ENCODE peak calls at places on chromosomes 3 and 15, in ten cellular contexts. K is effector memory CD4-positive, alpha-beta T cell; W is keratinocyte; H is small intestine; E is SJCRH30; Z is CD4-positive, CD25-positive, alpha-beta regulatory T cell; Q is CD4-positive, alpha-beta memory T cell; C is CD8-positive, alpha-beta T cell; D is stomach; M is astrocyte. V is an unnamed sample. For H3K9me3, the result is how much of the 10 kb centered on the place peaks cover.

GRCh38 chr15:68639926-68640600 is 61.3 kb downstream of the CORO2B start:
- DNase-seq in H (no peak), W (no peak), Z (no peak), K (no peak), C (no peak), E (no peak), D (no peak), M (no peak), Q (no peak), V (no peak)

GRCh38 chr15:77083381-77084160 is 12.7 kb upstream of the TSPAN3 start:
- DNase-seq in Z (peak), H (peak), M (peak), E (no peak), W (peak), C (peak), D (peak), Q (peak), K (peak), V (no peak)

GRCh38 chr15:51089699-51090098 is 5.0 kb downstream of the TNFAIP8L3 start:
- DNase-seq in E (no peak), Q (no peak), C (no peak), D (no peak), H (no peak), K (no peak), M (peak), W (no peak), Z (no peak), V (no peak)

GRCh38 chr3:24401090-24401810 is 93.4 kb downstream of the THRB start:
- DNase-seq in W (no peak), K (no peak), M (no peak), E (no peak), Q (no peak), H (peak), D (no peak), Z (no peak), C (no peak), V (no peak)

GRCh38 chr3:32817561-32818430 is at the start of gene TRIM71:
- DNase-seq in Q (no peak), Z (peak), W (no peak), K (no peak), E (no peak), D (no peak), C (no peak), M (no peak), H (no peak), V (peak)

GRCh38 chr3:141643391-141643790 is 94.7 kb upstream of the RNF7 start:
- DNase-seq in H (no peak), Q (no peak), D (no peak), Z (no peak), C (no peak), K (no peak), W (no peak), M (peak), E (no peak), V (no peak)

GRCh38 chr15:95609096-95609495 is 721.4 kb upstream of the NR2F2 start:
- DNase-seq in H (no peak), M (no peak), C (no peak), Z (no peak), E (no peak), D (no peak), Q (no peak), K (no peak), W (no peak), V (no peak)

GRCh38 chr3:67534594-67534993 is 119.8 kb downstream of the SUCLG2 start:
- DNase-seq in M (no peak), H (no peak), D (no peak), W (no peak), Q (no peak), K (no peak), C (no peak), Z (no peak), E (no peak), V (no peak)

GRCh38 chr3:86785381-86785780 is 205.6 kb downstream of the VGLL3 start:
- DNase-seq in C (no peak), K (no peak), D (no peak), E (no peak), M (peak), Q (no peak), H (no peak), W (no peak), Z (no peak), V (no peak)

GRCh38 chr3:64176461-64176996 is 48.7 kb downstream of the PRICKLE2 start:
- DNase-seq in D (no peak), E (no peak), M (peak), H (no peak), Z (no peak), C (no peak), W (no peak), K (no peak), Q (no peak), V (no peak)

GRCh38 chr3:122265937-122266336 is 59.1 kb upstream of the CSTA start:
- DNase-seq in E (no peak), H (no peak), D (no peak), Q (no peak), Z (no peak), K (no peak), M (no peak), W (no peak), C (no peak), V (no peak)

GRCh38 chr15:79025201-79025600 is 65.4 kb downstream of the RASGRF1 start:
- DNase-seq in E (peak), Z (no peak), C (no peak), M (no peak), D (no peak), K (no peak), Q (no peak), W (no peak), H (no peak), V (peak)

GRCh38 chr3:16264174-16264707 is 502 bp downstream of the DPH3 start:
- DNase-seq in D (no peak), M (peak), W (no peak), E (no peak), K (peak), C (peak), Z (no peak), Q (no peak), H (no peak), V (peak)

GRCh38 chr3:150739200-150739863 is 23.6 kb downstream of the SIAH2 start:
- DNase-seq in Q (no peak), E (no peak), C (no peak), D (no peak), W (no peak), H (no peak), Z (no peak), M (no peak), K (no peak), V (no peak)

GRCh38 chr3:150741497-150742140 is 21.4 kb downstream of the SIAH2 start:
- DNase-seq in Z (no peak), Q (no peak), C (no peak), E (no peak), K (no peak), M (peak), D (no peak), H (no peak), W (no peak), V (no peak)

GRCh38 chr3:150738688-150739087 is 24.3 kb downstream of the SIAH2 start:
- DNase-seq in E (no peak), Z (no peak), C (no peak), K (no peak), Q (no peak), H (no peak), D (no peak), M (no peak), W (no peak), V (no peak)

GRCh38 chr3:150740733-150741496 is 22.1 kb downstream of the SIAH2 start:
- DNase-seq in H (no peak), W (no peak), Q (no peak), Z (no peak), C (no peak), M (no peak), E (no peak), K (no peak), D (no peak), V (no peak)

DNA sequence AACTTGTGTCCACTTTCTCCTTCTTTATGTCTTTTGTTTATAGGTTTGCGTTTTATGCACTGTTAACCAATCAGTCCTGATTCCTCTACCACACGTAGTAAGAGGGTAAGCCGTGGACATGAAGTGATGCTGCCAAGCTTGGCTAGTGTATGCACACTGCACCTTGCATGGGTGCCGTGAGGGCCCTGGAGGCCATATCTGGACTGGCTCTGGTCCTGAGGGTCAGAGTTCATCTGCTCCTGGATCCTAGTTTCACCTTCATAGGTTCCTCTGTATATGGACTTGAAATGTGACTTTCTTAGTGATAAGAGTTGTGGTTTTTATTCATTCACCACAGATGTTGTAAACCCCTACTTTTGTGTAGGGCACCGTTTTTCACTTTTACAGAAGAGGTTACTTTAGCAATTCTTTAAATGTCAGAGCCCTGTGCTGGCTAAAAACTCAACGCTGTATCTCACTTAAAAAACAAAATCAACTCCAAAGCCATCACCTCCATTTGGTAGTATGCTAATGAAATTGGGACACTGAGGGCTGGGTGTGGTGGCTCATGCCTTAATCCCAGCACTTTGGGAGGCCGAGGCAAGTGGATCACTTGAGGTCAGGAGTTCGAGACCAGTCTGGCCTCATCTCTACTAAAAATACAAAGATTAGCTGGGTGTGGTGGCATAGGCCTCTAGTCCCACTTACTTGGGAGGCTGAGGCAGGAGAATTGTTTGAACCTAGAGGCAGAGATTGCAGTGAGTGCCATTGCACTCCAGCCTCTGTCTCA is 22.9 kb downstream of the SIAH2 start:
- DNase-seq in H (no peak), M (no peak), Z (no peak), Q (no peak), D (no peak), E (no peak), K (no peak), W (no peak), C (no peak), V (no peak)
- H3K4me3 ChIP-seq in H (no peak), M (no peak), Z (peak), Q (no peak), D (no peak), E (no peak), K (no peak), W (no peak), C (no peak), V (no peak)

GRCh38 chr3:99487894-99488293 is 150.5 kb upstream of the COL8A1 start:
- DNase-seq in W (no peak), M (no peak), H (no peak), Q (no peak), D (no peak), K (no peak), Z (no peak), C (no peak), E (no peak), V (no peak)

GRCh38 chr3:99482191-99482590 is 156.2 kb upstream of the COL8A1 start:
- DNase-seq in W (no peak), M (no peak), Q (no peak), K (no peak), H (no peak), E (no peak), Z (no peak), C (no peak), D (no peak), V (no peak)

GRCh38 chr3:99483841-99484240 is 154.6 kb upstream of the COL8A1 start:
- DNase-seq in D (no peak), H (no peak), C (no peak), K (no peak), Z (no peak), E (no peak), Q (no peak), M (no peak), W (no peak), V (no peak)

GRCh38 chr3:99485286-99485685 is 153.1 kb upstream of the COL8A1 start:
- DNase-seq in W (no peak), D (no peak), C (no peak), E (no peak), Z (no peak), K (no peak), H (no peak), M (no peak), Q (no peak), V (no peak)

DNA sequence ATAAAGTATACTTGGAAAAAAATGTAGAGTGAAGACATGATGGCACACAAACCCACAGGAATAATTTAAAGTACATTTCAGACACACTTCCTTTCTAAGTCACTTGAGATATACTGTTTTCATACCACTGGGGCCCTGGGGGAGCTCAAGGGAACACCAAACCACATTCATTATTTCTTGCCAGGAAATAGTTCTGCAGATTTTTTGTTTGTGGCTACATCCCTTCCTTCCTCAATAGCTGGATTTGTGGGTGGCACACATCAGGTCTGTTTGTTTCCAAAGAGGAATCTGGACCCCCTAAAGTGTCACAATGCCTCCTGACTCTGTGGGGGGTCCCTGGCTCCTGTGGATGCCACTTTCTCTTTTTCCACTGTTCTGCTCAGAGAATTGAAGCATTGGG is 153.5 kb upstream of the COL8A1 start:
- DNase-seq in D (no peak), E (peak), Z (no peak), M (peak), K (no peak), C (no peak), Q (no peak), W (no peak), H (no peak), V (no peak)
- H3K9me3 ChIP-seq in D (under half), E (under half), Z (under half), M (under half), K (under half), C (under half), Q (under half), W (under half), H (under half), V (under half)

GRCh38 chr3:134795776-134796312 is 784 bp downstream of the EPHB1 start:
- DNase-seq in Z (no peak), H (no peak), D (no peak), K (no peak), M (peak), E (peak), W (no peak), Q (no peak), C (no peak), V (no peak)
- H3K4me3 ChIP-seq in Z (no peak), H (peak), D (peak), K (peak), M (peak), E (peak), W (peak), Q (no peak), C (no peak), V (peak)

GRCh38 chr15:87167706-87168105 is 1088.0 kb downstream of the AGBL1 start:
- DNase-seq in C (no peak), W (peak), Z (no peak), M (no peak), D (no peak), Q (no peak), E (no peak), H (no peak), K (no peak), V (no peak)
- H3K9me3 ChIP-seq in C (under half), W (under half), Z (under half), M (under half), D (under half), Q (under half), E (under half), H (under half), K (under half), V (under half)

DNA sequence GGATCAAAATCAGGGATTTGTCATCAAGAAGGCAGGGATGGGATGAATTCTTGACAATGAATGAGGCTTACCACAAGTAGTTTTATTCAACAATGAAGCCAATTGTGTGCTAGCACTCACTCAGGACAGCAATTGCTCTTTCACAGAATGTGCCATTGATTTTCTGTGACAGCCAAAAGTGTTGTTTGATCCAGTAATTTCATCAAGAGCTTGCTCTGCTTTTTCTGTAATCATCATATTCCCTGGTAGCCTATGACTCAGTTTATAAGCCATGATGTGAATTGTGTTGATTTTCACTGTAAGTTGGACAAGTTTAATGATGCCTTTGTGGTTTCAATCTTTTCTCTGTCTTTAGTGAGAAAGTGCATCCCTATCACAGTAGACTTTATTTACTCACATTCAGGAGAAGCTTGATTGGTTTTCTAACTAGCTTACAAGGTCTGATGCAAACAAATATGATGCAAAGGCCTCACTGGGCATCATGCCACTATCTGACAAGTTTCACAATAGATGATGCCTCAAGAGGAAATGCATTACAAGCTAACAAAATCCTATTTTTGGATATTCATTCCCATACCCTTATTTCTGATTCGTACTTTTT is 13.6 kb upstream of the CSRNP1 start:
- DNase-seq in M (peak), Z (no peak), W (no peak), C (no peak), H (no peak), K (no peak), E (no peak), D (peak), Q (no peak), V (no peak)
- H3K4me3 ChIP-seq in M (no peak), Z (no peak), W (no peak), C (no peak), H (no peak), K (no peak), E (no peak), D (no peak), Q (no peak), V (no peak)